ENCODE peak calls at places on chromosomes 6 and 20, in seven cellular contexts. A, W, O, C, J, M and K are unnamed samples.

GRCh38 chr6:32779036-32779435 is 15.7 kb upstream of the HLA-DQB2 start:
- DNase-seq in J (no peak), C (no peak), A (no peak), O (no peak), M (no peak), W (no peak), K (no peak)

GRCh38 chr20:24479595-24479994 is 10.2 kb downstream of the SYNDIG1 start:
- DNase-seq in C (no peak), W (no peak), O (no peak), J (no peak), M (no peak), A (no peak), K (no peak)

GRCh38 chr6:100203391-100203790 is 209.4 kb upstream of the MCHR2 start:
- DNase-seq in J (no peak), W (peak; percentile 3), C (peak; percentile 72), A (no peak), M (no peak), O (no peak), K (no peak)

GRCh38 chr6:32964776-32965175 is 3.6 kb upstream of the BRD2 start:
- DNase-seq in O (no peak), W (no peak), C (no peak), M (no peak), J (no peak), A (no peak), K (no peak)

GRCh38 chr20:31684153-31685003 is 38.3 kb downstream of the BCL2L1 start:
- DNase-seq in C (no peak), J (no peak), W (no peak), O (no peak), A (no peak), M (no peak), K (no peak)

GRCh38 chr6:140858381-140858971 is 1274.2 kb upstream of the GJE1 start:
- DNase-seq in W (no peak), O (no peak), M (no peak), J (no peak), A (no peak), C (no peak), K (no peak)

GRCh38 chr6:163356324-163356723 is 58.2 kb upstream of the QKI start:
- DNase-seq in C (peak; percentile 90), W (no peak), J (no peak), A (peak; percentile 81), O (no peak), M (peak; percentile 35), K (no peak)

GRCh38 chr6:127392301-127392700 is 48.9 kb upstream of the ECHDC1 start:
- DNase-seq in J (no peak), O (no peak), C (no peak), A (no peak), W (no peak), M (no peak), K (no peak)

GRCh38 chr20:36240076-36240475 is 3.8 kb downstream of the AAR2 start:
- DNase-seq in J (no peak), C (no peak), A (peak; percentile 52), O (no peak), W (no peak), M (no peak), K (no peak)